ENCODE peak calls at places on chromosomes 5 and 9, in nine cellular contexts. One of them, this sample, is unnamed.

GRCh38 chr5:56686337-56687198 is 128.8 kb upstream of the MAP3K1 start:
- DNase-seq in mesenchymal stem cell: no peak
- DNase-seq in HEK293T: no peak
- DNase-seq in activated CD8-positive, alpha-beta memory T cell treated with anti-CD3 and anti-CD28 coated beads for 4 hours: no peak
- DNase-seq in activated T-cell treated with anti-CD3 and anti-CD28 coated beads, Interleukin-2, amount 50 U/mL, for 1 hour: no peak
- DNase-seq in effector memory CD8-positive, alpha-beta T cell: no peak
- DNase-seq in NCI-H1092 treated with DMSO at 0.1 percent for 48 hours: no peak
- DNase-seq in DMS79 treated with DMSO at 0.1 percent for 48 hours: no peak
- DNase-seq in hypothalamus: no peak
- DNase-seq in this sample: no peak

GRCh38 chr5:130099001-130099400 is 194.7 kb downstream of the CHSY3 start:
- DNase-seq in mesenchymal stem cell: peak
- DNase-seq in HEK293T: no peak
- DNase-seq in effector memory CD8-positive, alpha-beta T cell: no peak
- DNase-seq in activated CD8-positive, alpha-beta memory T cell treated with anti-CD3 and anti-CD28 coated beads for 4 hours: no peak
- DNase-seq in activated T-cell treated with anti-CD3 and anti-CD28 coated beads, Interleukin-2, amount 50 U/mL, for 1 hour: no peak
- DNase-seq in NCI-H1092 treated with DMSO at 0.1 percent for 48 hours: no peak
- DNase-seq in hypothalamus: no peak
- DNase-seq in DMS79 treated with DMSO at 0.1 percent for 48 hours: no peak
- DNase-seq in this sample: no peak

GRCh38 chr9:90960941-90961340 is 159.3 kb downstream of the SYK start:
- DNase-seq in hypothalamus: no peak
- DNase-seq in NCI-H1092 treated with DMSO at 0.1 percent for 48 hours: no peak
- DNase-seq in activated CD8-positive, alpha-beta memory T cell treated with anti-CD3 and anti-CD28 coated beads for 4 hours: no peak
- DNase-seq in effector memory CD8-positive, alpha-beta T cell: no peak
- DNase-seq in mesenchymal stem cell: peak
- DNase-seq in DMS79 treated with DMSO at 0.1 percent for 48 hours: peak
- DNase-seq in activated T-cell treated with anti-CD3 and anti-CD28 coated beads, Interleukin-2, amount 50 U/mL, for 1 hour: no peak
- DNase-seq in HEK293T: no peak
- DNase-seq in this sample: peak

GRCh38 chr5:179111267-179112207 is 51.4 kb downstream of the ZNF354C start:
- DNase-seq in activated CD8-positive, alpha-beta memory T cell treated with anti-CD3 and anti-CD28 coated beads for 4 hours: no peak
- DNase-seq in NCI-H1092 treated with DMSO at 0.1 percent for 48 hours: no peak
- DNase-seq in HEK293T: no peak
- DNase-seq in mesenchymal stem cell: no peak
- DNase-seq in DMS79 treated with DMSO at 0.1 percent for 48 hours: no peak
- DNase-seq in activated T-cell treated with anti-CD3 and anti-CD28 coated beads, Interleukin-2, amount 50 U/mL, for 1 hour: no peak
- DNase-seq in effector memory CD8-positive, alpha-beta T cell: no peak
- DNase-seq in hypothalamus: no peak
- DNase-seq in this sample: peak

GRCh38 chr9:21095561-21095960 is 17.8 kb upstream of the IFNB1 start:
- DNase-seq in activated CD8-positive, alpha-beta memory T cell treated with anti-CD3 and anti-CD28 coated beads for 4 hours: no peak
- DNase-seq in NCI-H1092 treated with DMSO at 0.1 percent for 48 hours: no peak
- DNase-seq in hypothalamus: no peak
- DNase-seq in effector memory CD8-positive, alpha-beta T cell: no peak
- DNase-seq in DMS79 treated with DMSO at 0.1 percent for 48 hours: no peak
- DNase-seq in mesenchymal stem cell: peak
- DNase-seq in activated T-cell treated with anti-CD3 and anti-CD28 coated beads, Interleukin-2, amount 50 U/mL, for 1 hour: no peak
- DNase-seq in HEK293T: no peak
- DNase-seq in this sample: no peak

GRCh38 chr5:53480474-53481353 is at the start of gene FST:
- DNase-seq in DMS79 treated with DMSO at 0.1 percent for 48 hours: no peak
- DNase-seq in NCI-H1092 treated with DMSO at 0.1 percent for 48 hours: peak
- DNase-seq in mesenchymal stem cell: peak
- DNase-seq in activated CD8-positive, alpha-beta memory T cell treated with anti-CD3 and anti-CD28 coated beads for 4 hours: no peak
- DNase-seq in effector memory CD8-positive, alpha-beta T cell: no peak
- DNase-seq in HEK293T: peak
- DNase-seq in hypothalamus: no peak
- DNase-seq in activated T-cell treated with anti-CD3 and anti-CD28 coated beads, Interleukin-2, amount 50 U/mL, for 1 hour: peak
- DNase-seq in this sample: no peak

GRCh38 chr5:106521701-106522100 is 1149.0 kb downstream of the EFNA5 start:
- DNase-seq in NCI-H1092 treated with DMSO at 0.1 percent for 48 hours: no peak
- DNase-seq in hypothalamus: peak
- DNase-seq in effector memory CD8-positive, alpha-beta T cell: no peak
- DNase-seq in activated T-cell treated with anti-CD3 and anti-CD28 coated beads, Interleukin-2, amount 50 U/mL, for 1 hour: no peak
- DNase-seq in activated CD8-positive, alpha-beta memory T cell treated with anti-CD3 and anti-CD28 coated beads for 4 hours: no peak
- DNase-seq in mesenchymal stem cell: peak
- DNase-seq in HEK293T: no peak
- DNase-seq in DMS79 treated with DMSO at 0.1 percent for 48 hours: no peak
- DNase-seq in this sample: no peak

GRCh38 chr9:89766981-89767380 is 162.2 kb downstream of the GADD45G start:
- DNase-seq in hypothalamus: no peak
- DNase-seq in HEK293T: no peak
- DNase-seq in NCI-H1092 treated with DMSO at 0.1 percent for 48 hours: no peak
- DNase-seq in effector memory CD8-positive, alpha-beta T cell: no peak
- DNase-seq in DMS79 treated with DMSO at 0.1 percent for 48 hours: no peak
- DNase-seq in mesenchymal stem cell: peak
- DNase-seq in activated T-cell treated with anti-CD3 and anti-CD28 coated beads, Interleukin-2, amount 50 U/mL, for 1 hour: no peak
- DNase-seq in activated CD8-positive, alpha-beta memory T cell treated with anti-CD3 and anti-CD28 coated beads for 4 hours: no peak
- DNase-seq in this sample: no peak

GRCh38 chr5:159104058-159104651 is 4.4 kb upstream of the EBF1 start:
- DNase-seq in NCI-H1092 treated with DMSO at 0.1 percent for 48 hours: no peak
- DNase-seq in HEK293T: no peak
- DNase-seq in effector memory CD8-positive, alpha-beta T cell: no peak
- DNase-seq in hypothalamus: no peak
- DNase-seq in activated T-cell treated with anti-CD3 and anti-CD28 coated beads, Interleukin-2, amount 50 U/mL, for 1 hour: no peak
- DNase-seq in mesenchymal stem cell: peak
- DNase-seq in DMS79 treated with DMSO at 0.1 percent for 48 hours: no peak
- DNase-seq in activated CD8-positive, alpha-beta memory T cell treated with anti-CD3 and anti-CD28 coated beads for 4 hours: no peak
- DNase-seq in this sample: no peak

This sample was measured in lower leg skin.